ENCODE peak calls at places on chromosomes 6 and 20, in six cellular contexts. Z is colonic mucosa, R is endodermal cell, B is adipocyte, H is IMR-90, V is fibroblast of pulmonary artery. M is an unnamed sample.

GRCh38 chr6:107594736-107595135 is 104.8 kb downstream of the SOBP start:
- DNase-seq in B (no peak), V (no peak), Z (no peak), R (peak), H (peak), M (peak)

GRCh38 chr6:83958250-83958685 is 75.3 kb upstream of the MRAP2 start:
- DNase-seq in V (no peak), R (no peak), B (no peak), H (peak), Z (no peak), M (peak)

GRCh38 chr6:4170297-4170696 is 34.9 kb upstream of the ECI2 start:
- DNase-seq in V (no peak), B (no peak), H (no peak), Z (peak), R (no peak), M (no peak)

GRCh38 chr20:59148713-59149493 is 14.7 kb upstream of the ZNF831 start:
- DNase-seq in V (no peak), Z (no peak), B (no peak), H (no peak), R (no peak), M (no peak)

GRCh38 chr6:88529726-88530125 is 363.6 kb upstream of the CNR1 start:
- DNase-seq in V (no peak), H (no peak), Z (no peak), B (no peak), R (no peak), M (no peak)

GRCh38 chr20:4633780-4634179 is 87.9 kb upstream of the PRND start:
- DNase-seq in Z (no peak), V (peak), H (peak), B (peak), R (no peak), M (peak)

GRCh38 chr6:21634582-21634981 is 41.0 kb downstream of the SOX4 start:
- DNase-seq in R (no peak), H (peak), B (peak), V (peak), Z (no peak), M (peak)

GRCh38 chr6:163570579-163571231 is 156.2 kb downstream of the QKI start:
- DNase-seq in Z (no peak), V (no peak), H (peak), R (no peak), B (no peak), M (no peak)

GRCh38 chr6:133983099-133983939 is 30.3 kb downstream of the TBPL1 start:
- DNase-seq in R (peak), Z (no peak), V (peak), B (no peak), H (peak), M (peak)

GRCh38 chr20:33859157-33859695 is 48.1 kb downstream of the CHMP4B start:
- DNase-seq in R (no peak), H (no peak), B (no peak), V (peak), Z (no peak), M (peak)
- H3K4me3 ChIP-seq in R (no peak), H (no peak), B (no peak), V (no peak), Z (no peak), M (no peak)

GRCh38 chr20:25604611-25605010 is 19.2 kb downstream of the NANP start:
- DNase-seq in B (no peak), R (no peak), Z (no peak), V (no peak), H (no peak), M (no peak)
- H3K4me3 ChIP-seq in B (no peak), R (no peak), Z (no peak), V (no peak), H (no peak), M (no peak)

GRCh38 chr6:35319346-35320030 is 21.9 kb downstream of the DEF6 start:
- DNase-seq in B (no peak), H (no peak), Z (no peak), R (peak), V (no peak), M (no peak)

GRCh38 chr6:35317483-35318199 is 20.0 kb downstream of the DEF6 start:
- DNase-seq in H (no peak), Z (no peak), B (peak), R (no peak), V (no peak), M (no peak)

GRCh38 chr6:35318845-35319220 is 21.2 kb downstream of the DEF6 start:
- DNase-seq in H (no peak), R (no peak), Z (no peak), B (no peak), V (no peak), M (no peak)

GRCh38 chr6:35320031-35320410 is 22.3 kb upstream of the PPARD start:
- DNase-seq in B (no peak), V (no peak), Z (no peak), R (no peak), H (no peak), M (no peak)

GRCh38 chr6:35318200-35318844 is 20.7 kb downstream of the DEF6 start:
- DNase-seq in B (peak), Z (peak), H (peak), V (peak), R (peak), M (peak)
- H3K4me3 ChIP-seq in B (peak), Z (peak), H (peak), V (peak), R (peak), M (peak)

DNA sequence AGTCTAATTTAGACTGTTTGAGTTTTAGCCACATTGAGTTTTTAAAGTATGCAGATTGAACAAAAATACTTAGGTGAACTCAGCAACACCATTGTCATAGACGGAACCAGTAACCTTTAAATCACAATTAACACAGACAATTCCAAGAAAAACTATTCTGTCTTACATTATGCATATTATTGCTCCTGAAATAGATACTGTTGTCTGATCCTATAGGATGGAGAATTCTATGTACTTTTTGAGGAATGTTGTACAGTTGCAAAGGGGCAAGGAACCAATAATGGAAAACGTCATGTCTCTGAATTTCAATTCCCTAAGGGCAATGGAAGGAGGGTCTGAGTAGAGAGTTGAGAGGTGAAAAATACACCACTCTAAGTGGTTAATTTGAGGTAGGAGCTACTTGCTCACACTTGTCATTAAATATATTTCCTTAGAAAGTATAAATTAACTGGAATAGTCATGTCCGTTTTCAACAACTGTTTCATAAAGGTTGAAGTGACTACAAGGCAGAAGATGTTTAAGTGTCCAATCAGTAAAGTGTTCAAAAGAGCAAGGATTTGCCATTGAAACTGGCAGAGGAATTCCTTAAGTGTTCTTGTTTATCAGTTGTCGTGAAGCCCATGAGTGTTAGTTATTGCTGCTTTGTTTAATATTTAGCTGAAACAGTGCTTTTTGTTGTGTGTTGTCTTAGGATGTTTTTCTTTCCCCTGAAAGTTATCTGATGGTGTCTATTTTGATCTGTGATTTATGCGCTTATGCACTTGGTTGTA is 1.3 kb downstream of the NKAIN2 start:
- DNase-seq in B (no peak), Z (no peak), R (no peak), V (no peak), H (no peak), M (no peak)
- H3K4me3 ChIP-seq in B (no peak), Z (no peak), R (no peak), V (no peak), H (no peak), M (no peak)

DNA sequence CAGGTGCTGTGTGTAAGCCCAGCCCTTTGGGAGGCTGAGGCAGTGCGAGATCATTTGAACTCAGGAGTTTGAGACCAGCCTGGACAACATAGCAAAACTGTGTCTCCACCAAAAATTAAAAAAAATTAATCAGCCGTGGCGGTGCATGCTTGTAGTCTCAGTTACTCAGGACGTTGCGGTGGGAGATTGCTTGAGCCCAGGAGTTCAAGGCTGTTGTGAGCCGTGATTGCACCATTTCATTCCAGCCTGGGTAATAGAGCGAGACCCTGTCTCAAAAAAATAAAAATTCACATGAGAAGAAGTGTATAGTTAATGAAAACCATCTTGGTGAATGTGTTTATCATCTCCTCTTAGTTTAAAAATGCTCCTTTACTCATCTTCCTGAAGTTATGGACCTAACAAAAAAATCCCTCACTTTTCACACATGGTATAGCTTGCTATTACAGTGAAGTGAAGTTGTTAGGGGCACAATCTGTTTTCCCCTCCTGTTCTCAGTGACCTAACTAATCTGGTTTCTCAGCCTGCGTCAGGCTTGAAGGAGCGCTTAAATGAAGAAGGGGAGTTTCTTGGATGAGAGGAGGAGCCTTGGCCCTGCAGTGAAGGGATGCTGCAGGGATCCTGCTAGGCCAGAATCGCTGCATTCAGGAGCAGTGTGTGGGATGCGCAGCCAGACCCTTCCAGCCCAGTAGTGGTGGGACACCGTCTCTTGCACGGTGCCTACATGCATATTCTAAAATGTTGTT is 45.3 kb downstream of the JARID2 start:
- DNase-seq in R (no peak), H (no peak), V (no peak), Z (no peak), B (no peak), M (no peak)
- H3K4me3 ChIP-seq in R (no peak), H (no peak), V (no peak), Z (no peak), B (no peak), M (no peak)

GRCh38 chr6:27161603-27161945 is 85.9 kb upstream of the PRSS16 start:
- DNase-seq in H (no peak), B (no peak), R (no peak), V (no peak), Z (no peak), M (no peak)
- H3K4me3 ChIP-seq in H (no peak), B (no peak), R (no peak), V (no peak), Z (no peak), M (no peak)